ENCODE peak calls at places on chromosome 2, in six cellular contexts. G is lung microvascular endothelial cell; Z is cardiac fibroblast; J is stimulated activated CD8-positive, alpha-beta memory T cell treated with anti-CD3 and anti-CD28 coated beads, Interleukin-12 subunit alpha, Interleukin-12 subunit beta, amount 100 ng/mL, for 4 hours; V is brain microvascular endothelial cell; U is GM12891. R is an unnamed sample.
A peak's percentile ranks its signal among the peaks of the same experiment; 100 is the strongest.

GRCh38 chr2:216694201-216694825 is 1.0 kb downstream of the IGFBP5 start:
- DNase-seq in G (peak; percentile 68), Z (peak; percentile 20), J (no peak), V (peak; percentile 32), U (no peak), R (no peak)

GRCh38 chr2:212359425-212360067 is 179.1 kb downstream of the ERBB4 start:
- DNase-seq in G (no peak), Z (no peak), J (no peak), V (no peak), U (no peak), R (no peak)

GRCh38 chr2:86622409-86622877 is 1.2 kb downstream of the RNF103 start:
- DNase-seq in G (peak; percentile 53), Z (peak; percentile 41), J (no peak), V (no peak), U (no peak), R (no peak)

GRCh38 chr2:198098918-198099317 is 294.5 kb downstream of the PLCL1 start:
- DNase-seq in G (no peak), Z (peak; percentile 27), J (no peak), V (no peak), U (no peak), R (no peak)

GRCh38 chr2:13652531-13653313 is 936.0 kb downstream of the TRIB2 start:
- DNase-seq in G (peak; percentile 79), Z (peak; percentile 79), J (no peak), V (peak; percentile 87), U (no peak), R (peak; percentile 24)

GRCh38 chr2:133655565-133656113 is 87.4 kb upstream of the NCKAP5 start:
- DNase-seq in G (no peak), Z (peak; percentile 39), J (no peak), V (no peak), U (no peak), R (no peak)

GRCh38 chr2:28093768-28094167 is 203.2 kb downstream of the BABAM2 start:
- DNase-seq in G (peak; percentile 10), Z (no peak), J (no peak), V (no peak), U (no peak), R (no peak)

GRCh38 chr2:26674771-26675170 is 17.8 kb upstream of the KCNK3 start:
- DNase-seq in G (no peak), Z (no peak), J (no peak), V (no peak), U (no peak), R (no peak)

GRCh38 chr2:36578343-36579296 is 19.3 kb downstream of the FEZ2 start:
- DNase-seq in G (no peak), Z (no peak), J (no peak), V (no peak), U (no peak), R (no peak)

GRCh38 chr2:159078443-159078842 is 110.0 kb downstream of the TANC1 start:
- DNase-seq in G (no peak), Z (no peak), J (no peak), V (no peak), U (no peak), R (no peak)

GRCh38 chr2:214395040-214395439 is 15.8 kb upstream of the VWC2L start:
- DNase-seq in G (no peak), Z (peak; percentile 1), J (no peak), V (no peak), U (no peak), R (no peak)

GRCh38 chr2:72148391-72148974 is 821 bp upstream of the CYP26B1 start:
- DNase-seq in G (no peak), Z (peak; percentile 23), J (no peak), V (no peak), U (no peak), R (no peak)

GRCh38 chr2:84889332-84889731 is 8.4 kb upstream of the TRABD2A start:
- DNase-seq in G (no peak), Z (no peak), J (no peak), V (no peak), U (no peak), R (no peak)

GRCh38 chr2:64371727-64372126 is 82.2 kb upstream of the LGALSL start:
- DNase-seq in G (no peak), Z (no peak), J (no peak), V (no peak), U (no peak), R (no peak)

GRCh38 chr2:169683054-169683424 is 11.2 kb downstream of the CFAP210 start:
- DNase-seq in G (no peak), Z (no peak), J (no peak), V (no peak), U (no peak), R (no peak)

GRCh38 chr2:38557217-38557616 is 45.5 kb downstream of the HNRNPLL start:
- DNase-seq in G (no peak), Z (no peak), J (no peak), V (no peak), U (no peak), R (no peak)

GRCh38 chr2:230218411-230218810 is 1.4 kb downstream of the SP110 start:
- DNase-seq in G (peak; percentile 7), Z (no peak), J (no peak), V (no peak), U (no peak), R (no peak)

GRCh38 chr2:24855703-24856102 is 62.5 kb downstream of the CENPO start:
- DNase-seq in G (no peak), Z (peak; percentile 57), J (no peak), V (peak; percentile 45), U (no peak), R (no peak)

GRCh38 chr2:1968222-1968987 is 224.1 kb upstream of the PXDN start:
- DNase-seq in G (no peak), Z (no peak), J (no peak), V (no peak), U (no peak), R (no peak)

GRCh38 chr2:17933251-17933650 is 54.8 kb downstream of the KCNS3 start:
- DNase-seq in G (no peak), Z (no peak), J (no peak), V (no peak), U (no peak), R (no peak)

GRCh38 chr2:189287982-189288494 is 108.5 kb upstream of the COL5A2 start:
- DNase-seq in G (peak; percentile 78), Z (peak; percentile 94), J (no peak), V (peak; percentile 70), U (no peak), R (peak; percentile 65)